ENCODE peak calls at places on chromosomes 16 and 17, in four cellular contexts. D is EL, Y is RWPE1, T is aorta. U is an unnamed sample.

GRCh38 chr16:16063685-16064084 is 114.3 kb downstream of the ABCC1 start:
- DNase-seq in D (no peak), Y (no peak), T (no peak), U (no peak)

GRCh38 chr16:54940279-54940604 is 9.6 kb downstream of the IRX5 start:
- DNase-seq in D (no peak), Y (no peak), T (no peak), U (no peak)

GRCh38 chr17:81419886-81420768 is 24.9 kb downstream of the BAHCC1 start:
- DNase-seq in D (peak; percentile 15), Y (no peak), T (no peak), U (no peak)

GRCh38 chr16:54031107-54031760 is 255.4 kb downstream of the IRX3 start:
- DNase-seq in D (peak; percentile 47), Y (peak; percentile 51), T (no peak), U (no peak)

GRCh38 chr16:85529489-85530369 is 83.4 kb upstream of the GSE1 start:
- DNase-seq in D (no peak), Y (no peak), T (no peak), U (no peak)

GRCh38 chr17:64491034-64491860 is 5.6 kb downstream of the POLG2 start:
- DNase-seq in D (peak; percentile 34), Y (no peak), T (no peak), U (no peak)

GRCh38 chr16:25009822-25010221 is 5.3 kb downstream of the ARHGAP17 start:
- DNase-seq in D (no peak), Y (no peak), T (no peak), U (peak; percentile 78)

GRCh38 chr16:87996962-87997880 is 46.0 kb downstream of the BANP start:
- DNase-seq in D (peak; percentile 8), Y (no peak), T (no peak), U (no peak)

GRCh38 chr16:70746708-70747424 is 54.1 kb downstream of the VAC14 start:
- DNase-seq in D (peak; percentile 92), Y (peak; percentile 90), T (peak; percentile 85), U (peak; percentile 85)

GRCh38 chr17:9283909-9284308 is 262.6 kb downstream of the NTN1 start:
- DNase-seq in D (no peak), Y (no peak), T (no peak), U (no peak)

GRCh38 chr17:8835106-8835505 is 32.4 kb downstream of the PIK3R6 start:
- DNase-seq in D (no peak), Y (no peak), T (no peak), U (no peak)

GRCh38 chr16:4315185-4316102 is at the start of gene GLIS2:
- DNase-seq in D (peak; percentile 83), Y (peak; percentile 81), T (peak; percentile 91), U (peak; percentile 92)

GRCh38 chr17:32276217-32276616 is 10.6 kb downstream of the RHBDL3 start:
- DNase-seq in D (no peak), Y (no peak), T (no peak), U (no peak)

GRCh38 chr16:14164916-14165684 is 94.0 kb downstream of the MRTFB start:
- DNase-seq in D (no peak), Y (no peak), T (no peak), U (no peak)

GRCh38 chr17:33469411-33469810 is 176.3 kb upstream of the ASIC2 start:
- DNase-seq in D (no peak), Y (no peak), T (no peak), U (no peak)

GRCh38 chr17:63646492-63646815 is 24.2 kb downstream of the MAP3K3 start:
- DNase-seq in D (no peak), Y (no peak), T (no peak), U (no peak)

GRCh38 chr16:87423429-87423828 is 31.3 kb downstream of the MAP1LC3B start:
- DNase-seq in D (no peak), Y (no peak), T (no peak), U (no peak)

GRCh38 chr17:29747660-29748059 is 124.9 kb upstream of the CORO6 start:
- DNase-seq in D (peak; percentile 33), Y (no peak), T (no peak), U (no peak)

GRCh38 chr17:27540300-27541105 is 84.3 kb downstream of the KSR1 start:
- DNase-seq in D (peak; percentile 97), Y (no peak), T (peak; percentile 90), U (peak; percentile 94)

GRCh38 chr17:38559025-38559879 is 46.5 kb downstream of the SRCIN1 start:
- DNase-seq in D (peak; percentile 88), Y (peak; percentile 96), T (peak; percentile 93), U (peak; percentile 95)

GRCh38 chr17:77287432-77288068 is 146.8 kb downstream of the SEC14L1 start:
- DNase-seq in D (peak; percentile 92), Y (peak; percentile 79), T (no peak), U (no peak)

GRCh38 chr16:70648606-70649005 is 2.2 kb downstream of the IL34 start:
- DNase-seq in D (no peak), Y (no peak), T (peak; percentile 63), U (no peak)

GRCh38 chr17:560379-560935 is 154.2 kb downstream of the VPS53 start:
- DNase-seq in D (peak; percentile 59), Y (peak; percentile 58), T (no peak), U (no peak)

GRCh38 chr17:38451030-38451839 is 23.0 kb downstream of the ARHGAP23 start:
- DNase-seq in D (peak; percentile 96), Y (peak; percentile 90), T (peak; percentile 85), U (no peak)

GRCh38 chr17:47733414-47734288 is 615 bp downstream of the TBX21 start:
- DNase-seq in D (no peak), Y (no peak), T (peak; percentile 74), U (peak; percentile 49)

GRCh38 chr17:4870850-4871249 is 28.5 kb upstream of the C17orf107 start:
- DNase-seq in D (no peak), Y (no peak), T (no peak), U (no peak)

GRCh38 chr17:39742126-39742855 is 4.6 kb downstream of the GRB7 start:
- DNase-seq in D (no peak), Y (no peak), T (peak; percentile 62), U (no peak)

GRCh38 chr16:56269824-56270684 is 78.8 kb downstream of the GNAO1 start:
- DNase-seq in D (peak; percentile 93), Y (no peak), T (no peak), U (peak; percentile 64)

GRCh38 chr17:82802141-82802540 is 37.7 kb downstream of the ZNF750 start:
- DNase-seq in D (peak; percentile 23), Y (no peak), T (no peak), U (no peak)

GRCh38 chr17:81405382-81406005 is 10.2 kb downstream of the BAHCC1 start:
- DNase-seq in D (no peak), Y (no peak), T (peak; percentile 94), U (no peak)

GRCh38 chr17:38352245-38353083 is 820 bp downstream of the SOCS7 start:
- DNase-seq in D (peak; percentile 35), Y (no peak), T (peak; percentile 78), U (peak; percentile 77)

U was measured in upper lobe of right lung.